ENCODE peak calls at places on chromosome 5, in six cellular contexts. One of them, this sample, is unnamed.

GRCh38 chr5:911601-912000 is 18.9 kb downstream of the TRIP13 start:
- DNase-seq in tibial artery: no peak
- DNase-seq in stimulated activated CD4-positive, alpha-beta T cell treated with anti-CD3 and anti-CD28 coated beads, Interleukin-2, amount 100 ng/mL, for 48 hours: no peak
- DNase-seq in HTR-8/SVneo: no peak
- DNase-seq in Right ventricle myocardium superior: no peak
- DNase-seq in RPMI8226: no peak
- DNase-seq in this sample: no peak

GRCh38 chr5:132971483-132972435 is 8.3 kb upstream of the AFF4 start:
- DNase-seq in tibial artery: no peak
- DNase-seq in stimulated activated CD4-positive, alpha-beta T cell treated with anti-CD3 and anti-CD28 coated beads, Interleukin-2, amount 100 ng/mL, for 48 hours: no peak
- DNase-seq in HTR-8/SVneo: no peak
- DNase-seq in Right ventricle myocardium superior: no peak
- DNase-seq in RPMI8226: no peak
- DNase-seq in this sample: no peak

GRCh38 chr5:820245-820644 is 30.5 kb downstream of the ZDHHC11 start:
- DNase-seq in tibial artery: no peak
- DNase-seq in stimulated activated CD4-positive, alpha-beta T cell treated with anti-CD3 and anti-CD28 coated beads, Interleukin-2, amount 100 ng/mL, for 48 hours: no peak
- DNase-seq in HTR-8/SVneo: no peak
- DNase-seq in Right ventricle myocardium superior: no peak
- DNase-seq in RPMI8226: no peak
- DNase-seq in this sample: no peak

GRCh38 chr5:172506921-172507320 is 52.6 kb upstream of the SH3PXD2B start:
- DNase-seq in tibial artery: peak; percentile 9
- DNase-seq in stimulated activated CD4-positive, alpha-beta T cell treated with anti-CD3 and anti-CD28 coated beads, Interleukin-2, amount 100 ng/mL, for 48 hours: no peak
- DNase-seq in HTR-8/SVneo: no peak
- DNase-seq in Right ventricle myocardium superior: no peak
- DNase-seq in RPMI8226: no peak
- DNase-seq in this sample: no peak

GRCh38 chr5:66675369-66675768 is 79.2 kb downstream of the MAST4 start:
- DNase-seq in tibial artery: no peak
- DNase-seq in stimulated activated CD4-positive, alpha-beta T cell treated with anti-CD3 and anti-CD28 coated beads, Interleukin-2, amount 100 ng/mL, for 48 hours: no peak
- DNase-seq in HTR-8/SVneo: no peak
- DNase-seq in Right ventricle myocardium superior: no peak
- DNase-seq in RPMI8226: no peak
- DNase-seq in this sample: no peak

GRCh38 chr5:137858223-137858916 is 9.3 kb upstream of the MYOT start:
- DNase-seq in tibial artery: no peak
- DNase-seq in stimulated activated CD4-positive, alpha-beta T cell treated with anti-CD3 and anti-CD28 coated beads, Interleukin-2, amount 100 ng/mL, for 48 hours: no peak
- DNase-seq in HTR-8/SVneo: no peak
- DNase-seq in Right ventricle myocardium superior: no peak
- DNase-seq in RPMI8226: peak; percentile 43
- DNase-seq in this sample: no peak

GRCh38 chr5:17305024-17305423 is 87.6 kb downstream of the BASP1 start:
- DNase-seq in tibial artery: no peak
- DNase-seq in stimulated activated CD4-positive, alpha-beta T cell treated with anti-CD3 and anti-CD28 coated beads, Interleukin-2, amount 100 ng/mL, for 48 hours: no peak
- DNase-seq in HTR-8/SVneo: no peak
- DNase-seq in Right ventricle myocardium superior: no peak
- DNase-seq in RPMI8226: no peak
- DNase-seq in this sample: no peak

GRCh38 chr5:106923409-106923808 is 747.3 kb downstream of the EFNA5 start:
- DNase-seq in tibial artery: no peak
- DNase-seq in stimulated activated CD4-positive, alpha-beta T cell treated with anti-CD3 and anti-CD28 coated beads, Interleukin-2, amount 100 ng/mL, for 48 hours: no peak
- DNase-seq in HTR-8/SVneo: no peak
- DNase-seq in Right ventricle myocardium superior: no peak
- DNase-seq in RPMI8226: no peak
- DNase-seq in this sample: no peak

GRCh38 chr5:94375801-94376200 is 242.6 kb downstream of the KIAA0825 start:
- DNase-seq in tibial artery: no peak
- DNase-seq in stimulated activated CD4-positive, alpha-beta T cell treated with anti-CD3 and anti-CD28 coated beads, Interleukin-2, amount 100 ng/mL, for 48 hours: no peak
- DNase-seq in HTR-8/SVneo: no peak
- DNase-seq in Right ventricle myocardium superior: no peak
- DNase-seq in RPMI8226: no peak
- DNase-seq in this sample: no peak

GRCh38 chr5:102561894-102562760 is 63.3 kb upstream of the SLCO6A1 start:
- DNase-seq in tibial artery: no peak
- DNase-seq in stimulated activated CD4-positive, alpha-beta T cell treated with anti-CD3 and anti-CD28 coated beads, Interleukin-2, amount 100 ng/mL, for 48 hours: peak; percentile 18
- DNase-seq in HTR-8/SVneo: no peak
- DNase-seq in Right ventricle myocardium superior: peak; percentile 47
- DNase-seq in RPMI8226: peak; percentile 52
- DNase-seq in this sample: peak; percentile 16

GRCh38 chr5:118405650-118406061 is 582.7 kb downstream of the DTWD2 start:
- DNase-seq in tibial artery: no peak
- DNase-seq in stimulated activated CD4-positive, alpha-beta T cell treated with anti-CD3 and anti-CD28 coated beads, Interleukin-2, amount 100 ng/mL, for 48 hours: no peak
- DNase-seq in HTR-8/SVneo: no peak
- DNase-seq in Right ventricle myocardium superior: peak; percentile 42
- DNase-seq in RPMI8226: no peak
- DNase-seq in this sample: no peak

GRCh38 chr5:124745367-124746251 is 830 bp downstream of the ZNF608 start:
- DNase-seq in tibial artery: no peak
- DNase-seq in stimulated activated CD4-positive, alpha-beta T cell treated with anti-CD3 and anti-CD28 coated beads, Interleukin-2, amount 100 ng/mL, for 48 hours: no peak
- DNase-seq in HTR-8/SVneo: no peak
- DNase-seq in Right ventricle myocardium superior: no peak
- DNase-seq in RPMI8226: no peak
- DNase-seq in this sample: peak; percentile 65

GRCh38 chr5:173812811-173813550 is 75.2 kb upstream of the CPEB4 start:
- DNase-seq in tibial artery: no peak
- DNase-seq in stimulated activated CD4-positive, alpha-beta T cell treated with anti-CD3 and anti-CD28 coated beads, Interleukin-2, amount 100 ng/mL, for 48 hours: no peak
- DNase-seq in HTR-8/SVneo: no peak
- DNase-seq in Right ventricle myocardium superior: no peak
- DNase-seq in RPMI8226: no peak
- DNase-seq in this sample: no peak

GRCh38 chr5:141411575-141411974 is 1.2 kb upstream of the PCDHGA10 start:
- DNase-seq in tibial artery: no peak
- DNase-seq in stimulated activated CD4-positive, alpha-beta T cell treated with anti-CD3 and anti-CD28 coated beads, Interleukin-2, amount 100 ng/mL, for 48 hours: no peak
- DNase-seq in HTR-8/SVneo: no peak
- DNase-seq in Right ventricle myocardium superior: no peak
- DNase-seq in RPMI8226: no peak
- DNase-seq in this sample: no peak

GRCh38 chr5:33810491-33811120 is 81.2 kb downstream of the ADAMTS12 start:
- DNase-seq in tibial artery: no peak
- DNase-seq in stimulated activated CD4-positive, alpha-beta T cell treated with anti-CD3 and anti-CD28 coated beads, Interleukin-2, amount 100 ng/mL, for 48 hours: no peak
- DNase-seq in HTR-8/SVneo: no peak
- DNase-seq in Right ventricle myocardium superior: no peak
- DNase-seq in RPMI8226: no peak
- DNase-seq in this sample: no peak

GRCh38 chr5:11390369-11390768 is 513.9 kb downstream of the CTNND2 start:
- DNase-seq in tibial artery: no peak
- DNase-seq in stimulated activated CD4-positive, alpha-beta T cell treated with anti-CD3 and anti-CD28 coated beads, Interleukin-2, amount 100 ng/mL, for 48 hours: no peak
- DNase-seq in HTR-8/SVneo: peak; percentile 51
- DNase-seq in Right ventricle myocardium superior: no peak
- DNase-seq in RPMI8226: no peak
- DNase-seq in this sample: no peak

GRCh38 chr5:135482383-135482933 is 30.3 kb upstream of the TIFAB start:
- DNase-seq in tibial artery: peak; percentile 50
- DNase-seq in stimulated activated CD4-positive, alpha-beta T cell treated with anti-CD3 and anti-CD28 coated beads, Interleukin-2, amount 100 ng/mL, for 48 hours: no peak
- DNase-seq in HTR-8/SVneo: no peak
- DNase-seq in Right ventricle myocardium superior: no peak
- DNase-seq in RPMI8226: no peak
- DNase-seq in this sample: no peak

GRCh38 chr5:55072668-55073067 is 29.8 kb upstream of the GZMA start:
- DNase-seq in tibial artery: no peak
- DNase-seq in stimulated activated CD4-positive, alpha-beta T cell treated with anti-CD3 and anti-CD28 coated beads, Interleukin-2, amount 100 ng/mL, for 48 hours: no peak
- DNase-seq in HTR-8/SVneo: no peak
- DNase-seq in Right ventricle myocardium superior: no peak
- DNase-seq in RPMI8226: no peak
- DNase-seq in this sample: no peak

GRCh38 chr5:140345919-140346347 is 470 bp downstream of the HBEGF start:
- DNase-seq in tibial artery: peak; percentile 80
- DNase-seq in stimulated activated CD4-positive, alpha-beta T cell treated with anti-CD3 and anti-CD28 coated beads, Interleukin-2, amount 100 ng/mL, for 48 hours: peak; percentile 18
- DNase-seq in HTR-8/SVneo: peak; percentile 58
- DNase-seq in Right ventricle myocardium superior: peak; percentile 85
- DNase-seq in RPMI8226: no peak
- DNase-seq in this sample: peak; percentile 42

GRCh38 chr5:81125959-81126358 is 107.2 kb upstream of the CKMT2 start:
- DNase-seq in tibial artery: no peak
- DNase-seq in stimulated activated CD4-positive, alpha-beta T cell treated with anti-CD3 and anti-CD28 coated beads, Interleukin-2, amount 100 ng/mL, for 48 hours: no peak
- DNase-seq in HTR-8/SVneo: no peak
- DNase-seq in Right ventricle myocardium superior: no peak
- DNase-seq in RPMI8226: no peak
- DNase-seq in this sample: no peak

GRCh38 chr5:65244031-65244430 is 237.7 kb downstream of the ADAMTS6 start:
- DNase-seq in tibial artery: no peak
- DNase-seq in stimulated activated CD4-positive, alpha-beta T cell treated with anti-CD3 and anti-CD28 coated beads, Interleukin-2, amount 100 ng/mL, for 48 hours: no peak
- DNase-seq in HTR-8/SVneo: no peak
- DNase-seq in Right ventricle myocardium superior: no peak
- DNase-seq in RPMI8226: no peak
- DNase-seq in this sample: no peak

GRCh38 chr5:160938532-160938931 is 86.5 kb upstream of the ATP10B start:
- DNase-seq in tibial artery: no peak
- DNase-seq in stimulated activated CD4-positive, alpha-beta T cell treated with anti-CD3 and anti-CD28 coated beads, Interleukin-2, amount 100 ng/mL, for 48 hours: no peak
- DNase-seq in HTR-8/SVneo: no peak
- DNase-seq in Right ventricle myocardium superior: no peak
- DNase-seq in RPMI8226: peak; percentile 35
- DNase-seq in this sample: no peak

GRCh38 chr5:6452622-6453504 is 4.2 kb downstream of the UBE2QL1 start:
- DNase-seq in tibial artery: no peak
- DNase-seq in stimulated activated CD4-positive, alpha-beta T cell treated with anti-CD3 and anti-CD28 coated beads, Interleukin-2, amount 100 ng/mL, for 48 hours: no peak
- DNase-seq in HTR-8/SVneo: no peak
- DNase-seq in Right ventricle myocardium superior: peak; percentile 60
- DNase-seq in RPMI8226: no peak
- DNase-seq in this sample: no peak

GRCh38 chr5:56608216-56608925 is 207.0 kb upstream of the MAP3K1 start:
- DNase-seq in tibial artery: no peak
- DNase-seq in stimulated activated CD4-positive, alpha-beta T cell treated with anti-CD3 and anti-CD28 coated beads, Interleukin-2, amount 100 ng/mL, for 48 hours: no peak
- DNase-seq in HTR-8/SVneo: no peak
- DNase-seq in Right ventricle myocardium superior: no peak
- DNase-seq in RPMI8226: peak; percentile 23
- DNase-seq in this sample: no peak

GRCh38 chr5:96718635-96719077 is 56.5 kb downstream of the CAST start:
- DNase-seq in tibial artery: no peak
- DNase-seq in stimulated activated CD4-positive, alpha-beta T cell treated with anti-CD3 and anti-CD28 coated beads, Interleukin-2, amount 100 ng/mL, for 48 hours: no peak
- DNase-seq in HTR-8/SVneo: no peak
- DNase-seq in Right ventricle myocardium superior: peak; percentile 71
- DNase-seq in RPMI8226: no peak
- DNase-seq in this sample: no peak

GRCh38 chr5:7394889-7395431 is 978 bp upstream of the ADCY2 start:
- DNase-seq in tibial artery: no peak
- DNase-seq in stimulated activated CD4-positive, alpha-beta T cell treated with anti-CD3 and anti-CD28 coated beads, Interleukin-2, amount 100 ng/mL, for 48 hours: no peak
- DNase-seq in HTR-8/SVneo: no peak
- DNase-seq in Right ventricle myocardium superior: no peak
- DNase-seq in RPMI8226: no peak
- DNase-seq in this sample: no peak

GRCh38 chr5:107651326-107651725 is 19.4 kb downstream of the EFNA5 start:
- DNase-seq in tibial artery: no peak
- DNase-seq in stimulated activated CD4-positive, alpha-beta T cell treated with anti-CD3 and anti-CD28 coated beads, Interleukin-2, amount 100 ng/mL, for 48 hours: no peak
- DNase-seq in HTR-8/SVneo: no peak
- DNase-seq in Right ventricle myocardium superior: no peak
- DNase-seq in RPMI8226: no peak
- DNase-seq in this sample: no peak

GRCh38 chr5:9401786-9402472 is 143.9 kb downstream of the SEMA5A start:
- DNase-seq in tibial artery: no peak
- DNase-seq in stimulated activated CD4-positive, alpha-beta T cell treated with anti-CD3 and anti-CD28 coated beads, Interleukin-2, amount 100 ng/mL, for 48 hours: no peak
- DNase-seq in HTR-8/SVneo: no peak
- DNase-seq in Right ventricle myocardium superior: no peak
- DNase-seq in RPMI8226: no peak
- DNase-seq in this sample: no peak

GRCh38 chr5:32172908-32173393 is 1.2 kb downstream of the GOLPH3 start:
- DNase-seq in tibial artery: no peak
- DNase-seq in stimulated activated CD4-positive, alpha-beta T cell treated with anti-CD3 and anti-CD28 coated beads, Interleukin-2, amount 100 ng/mL, for 48 hours: no peak
- DNase-seq in HTR-8/SVneo: no peak
- DNase-seq in Right ventricle myocardium superior: no peak
- DNase-seq in RPMI8226: peak; percentile 3
- DNase-seq in this sample: peak; percentile 22

GRCh38 chr5:159697536-159697935 is 218.7 kb upstream of the ADRA1B start:
- DNase-seq in tibial artery: no peak
- DNase-seq in stimulated activated CD4-positive, alpha-beta T cell treated with anti-CD3 and anti-CD28 coated beads, Interleukin-2, amount 100 ng/mL, for 48 hours: no peak
- DNase-seq in HTR-8/SVneo: no peak
- DNase-seq in Right ventricle myocardium superior: no peak
- DNase-seq in RPMI8226: no peak
- DNase-seq in this sample: no peak

GRCh38 chr5:10289353-10289752 is 18.3 kb downstream of the CMBL start:
- DNase-seq in tibial artery: peak; percentile 74
- DNase-seq in stimulated activated CD4-positive, alpha-beta T cell treated with anti-CD3 and anti-CD28 coated beads, Interleukin-2, amount 100 ng/mL, for 48 hours: no peak
- DNase-seq in HTR-8/SVneo: no peak
- DNase-seq in Right ventricle myocardium superior: peak; percentile 59
- DNase-seq in RPMI8226: peak; percentile 75
- DNase-seq in this sample: no peak

GRCh38 chr5:79105868-79106267 is 5.7 kb upstream of the BHMT start:
- DNase-seq in tibial artery: no peak
- DNase-seq in stimulated activated CD4-positive, alpha-beta T cell treated with anti-CD3 and anti-CD28 coated beads, Interleukin-2, amount 100 ng/mL, for 48 hours: no peak
- DNase-seq in HTR-8/SVneo: no peak
- DNase-seq in Right ventricle myocardium superior: no peak
- DNase-seq in RPMI8226: no peak
- DNase-seq in this sample: no peak

GRCh38 chr5:74798977-74799911 is 32.2 kb downstream of the NSA2 start:
- DNase-seq in tibial artery: no peak
- DNase-seq in stimulated activated CD4-positive, alpha-beta T cell treated with anti-CD3 and anti-CD28 coated beads, Interleukin-2, amount 100 ng/mL, for 48 hours: no peak
- DNase-seq in HTR-8/SVneo: no peak
- DNase-seq in Right ventricle myocardium superior: no peak
- DNase-seq in RPMI8226: no peak
- DNase-seq in this sample: no peak

GRCh38 chr5:7325975-7326911 is 69.7 kb upstream of the ADCY2 start:
- DNase-seq in tibial artery: no peak
- DNase-seq in stimulated activated CD4-positive, alpha-beta T cell treated with anti-CD3 and anti-CD28 coated beads, Interleukin-2, amount 100 ng/mL, for 48 hours: no peak
- DNase-seq in HTR-8/SVneo: no peak
- DNase-seq in Right ventricle myocardium superior: peak; percentile 44
- DNase-seq in RPMI8226: no peak
- DNase-seq in this sample: no peak

GRCh38 chr5:90834711-90835110 is 276.1 kb downstream of the ADGRV1 start:
- DNase-seq in tibial artery: no peak
- DNase-seq in stimulated activated CD4-positive, alpha-beta T cell treated with anti-CD3 and anti-CD28 coated beads, Interleukin-2, amount 100 ng/mL, for 48 hours: no peak
- DNase-seq in HTR-8/SVneo: no peak
- DNase-seq in Right ventricle myocardium superior: no peak
- DNase-seq in RPMI8226: no peak
- DNase-seq in this sample: no peak

GRCh38 chr5:15459200-15459599 is 40.8 kb upstream of the FBXL7 start:
- DNase-seq in tibial artery: no peak
- DNase-seq in stimulated activated CD4-positive, alpha-beta T cell treated with anti-CD3 and anti-CD28 coated beads, Interleukin-2, amount 100 ng/mL, for 48 hours: no peak
- DNase-seq in HTR-8/SVneo: no peak
- DNase-seq in Right ventricle myocardium superior: no peak
- DNase-seq in RPMI8226: no peak
- DNase-seq in this sample: no peak

GRCh38 chr5:142181096-142181495 is 72.5 kb downstream of the NDFIP1 start:
- DNase-seq in tibial artery: peak; percentile 28
- DNase-seq in stimulated activated CD4-positive, alpha-beta T cell treated with anti-CD3 and anti-CD28 coated beads, Interleukin-2, amount 100 ng/mL, for 48 hours: no peak
- DNase-seq in HTR-8/SVneo: no peak
- DNase-seq in Right ventricle myocardium superior: no peak
- DNase-seq in RPMI8226: no peak
- DNase-seq in this sample: no peak

GRCh38 chr5:104361932-104362331 is 799.3 kb upstream of the NUDT12 start:
- DNase-seq in tibial artery: no peak
- DNase-seq in stimulated activated CD4-positive, alpha-beta T cell treated with anti-CD3 and anti-CD28 coated beads, Interleukin-2, amount 100 ng/mL, for 48 hours: no peak
- DNase-seq in HTR-8/SVneo: no peak
- DNase-seq in Right ventricle myocardium superior: no peak
- DNase-seq in RPMI8226: no peak
- DNase-seq in this sample: no peak

GRCh38 chr5:119357309-119357708 is 1.5 kb downstream of the TNFAIP8 start:
- DNase-seq in tibial artery: no peak
- DNase-seq in stimulated activated CD4-positive, alpha-beta T cell treated with anti-CD3 and anti-CD28 coated beads, Interleukin-2, amount 100 ng/mL, for 48 hours: no peak
- DNase-seq in HTR-8/SVneo: no peak
- DNase-seq in Right ventricle myocardium superior: no peak
- DNase-seq in RPMI8226: no peak
- DNase-seq in this sample: no peak